ENCODE peak calls at places on chromosomes 5 and 9, in seven cellular contexts. One of them, this sample, is unnamed.
A peak's percentile ranks its signal among the peaks of the same experiment; 100 is the strongest.

GRCh38 chr9:83283528-83283927 is 220.6 kb upstream of the RASEF start:
- DNase-seq in amygdala: no peak
- DNase-seq in mesendoderm: no peak
- DNase-seq in HS-27A: no peak
- DNase-seq in A172: no peak
- DNase-seq in NAMALWA: no peak
- DNase-seq in stimulated activated CD4-positive, alpha-beta T cell treated with anti-CD3 and anti-CD28 coated beads, Interleukin-2, amount 100 ng/mL, for 24 hours: no peak
- DNase-seq in this sample: no peak

GRCh38 chr5:56455417-56455816 is 222.3 kb upstream of the ANKRD55 start:
- DNase-seq in amygdala: no peak
- DNase-seq in mesendoderm: no peak
- DNase-seq in HS-27A: no peak
- DNase-seq in A172: no peak
- DNase-seq in NAMALWA: no peak
- DNase-seq in stimulated activated CD4-positive, alpha-beta T cell treated with anti-CD3 and anti-CD28 coated beads, Interleukin-2, amount 100 ng/mL, for 24 hours: no peak
- DNase-seq in this sample: no peak

GRCh38 chr9:16458696-16459420 is 411.6 kb downstream of the BNC2 start:
- DNase-seq in amygdala: no peak
- DNase-seq in mesendoderm: no peak
- DNase-seq in HS-27A: no peak
- DNase-seq in A172: no peak
- DNase-seq in NAMALWA: no peak
- DNase-seq in stimulated activated CD4-positive, alpha-beta T cell treated with anti-CD3 and anti-CD28 coated beads, Interleukin-2, amount 100 ng/mL, for 24 hours: no peak
- DNase-seq in this sample: no peak

GRCh38 chr9:128920381-128921058 is at the start of gene PHYHD1:
- DNase-seq in amygdala: peak; percentile 28
- DNase-seq in mesendoderm: no peak
- DNase-seq in HS-27A: no peak
- DNase-seq in A172: peak; percentile 89
- DNase-seq in NAMALWA: peak; percentile 97
- DNase-seq in stimulated activated CD4-positive, alpha-beta T cell treated with anti-CD3 and anti-CD28 coated beads, Interleukin-2, amount 100 ng/mL, for 24 hours: no peak
- DNase-seq in this sample: no peak

GRCh38 chr9:115115117-115115880 is 2.7 kb downstream of the TNC start:
- DNase-seq in amygdala: no peak
- DNase-seq in mesendoderm: no peak
- DNase-seq in HS-27A: no peak
- DNase-seq in A172: no peak
- DNase-seq in NAMALWA: no peak
- DNase-seq in stimulated activated CD4-positive, alpha-beta T cell treated with anti-CD3 and anti-CD28 coated beads, Interleukin-2, amount 100 ng/mL, for 24 hours: no peak
- DNase-seq in this sample: no peak

GRCh38 chr5:147869112-147869511 is 9.4 kb upstream of the SCGB3A2 start:
- DNase-seq in amygdala: no peak
- DNase-seq in mesendoderm: peak; percentile 95
- DNase-seq in HS-27A: no peak
- DNase-seq in A172: no peak
- DNase-seq in NAMALWA: no peak
- DNase-seq in stimulated activated CD4-positive, alpha-beta T cell treated with anti-CD3 and anti-CD28 coated beads, Interleukin-2, amount 100 ng/mL, for 24 hours: no peak
- DNase-seq in this sample: peak; percentile 82

GRCh38 chr5:34905564-34905963 is 9.7 kb downstream of the RAD1 start:
- DNase-seq in amygdala: no peak
- DNase-seq in mesendoderm: no peak
- DNase-seq in HS-27A: no peak
- DNase-seq in A172: no peak
- DNase-seq in NAMALWA: no peak
- DNase-seq in stimulated activated CD4-positive, alpha-beta T cell treated with anti-CD3 and anti-CD28 coated beads, Interleukin-2, amount 100 ng/mL, for 24 hours: no peak
- DNase-seq in this sample: no peak

GRCh38 chr5:72786676-72787075 is 29.8 kb upstream of the TNPO1 start:
- DNase-seq in amygdala: no peak
- DNase-seq in mesendoderm: no peak
- DNase-seq in HS-27A: no peak
- DNase-seq in A172: no peak
- DNase-seq in NAMALWA: no peak
- DNase-seq in stimulated activated CD4-positive, alpha-beta T cell treated with anti-CD3 and anti-CD28 coated beads, Interleukin-2, amount 100 ng/mL, for 24 hours: no peak
- DNase-seq in this sample: no peak

GRCh38 chr9:79567671-79568098 is 4.1 kb upstream of the TLE4 start:
- DNase-seq in amygdala: no peak
- DNase-seq in mesendoderm: peak; percentile 41
- DNase-seq in HS-27A: no peak
- DNase-seq in A172: no peak
- DNase-seq in NAMALWA: peak; percentile 27
- DNase-seq in stimulated activated CD4-positive, alpha-beta T cell treated with anti-CD3 and anti-CD28 coated beads, Interleukin-2, amount 100 ng/mL, for 24 hours: no peak
- DNase-seq in this sample: no peak

GRCh38 chr9:72315510-72316287 is 49.3 kb downstream of the ZFAND5 start:
- DNase-seq in amygdala: no peak
- DNase-seq in mesendoderm: peak; percentile 49
- DNase-seq in HS-27A: no peak
- DNase-seq in A172: peak; percentile 40
- DNase-seq in NAMALWA: no peak
- DNase-seq in stimulated activated CD4-positive, alpha-beta T cell treated with anti-CD3 and anti-CD28 coated beads, Interleukin-2, amount 100 ng/mL, for 24 hours: no peak
- DNase-seq in this sample: no peak

GRCh38 chr9:79610019-79610760 is 38.4 kb downstream of the TLE4 start:
- DNase-seq in amygdala: no peak
- DNase-seq in mesendoderm: no peak
- DNase-seq in HS-27A: no peak
- DNase-seq in A172: peak; percentile 66
- DNase-seq in NAMALWA: no peak
- DNase-seq in stimulated activated CD4-positive, alpha-beta T cell treated with anti-CD3 and anti-CD28 coated beads, Interleukin-2, amount 100 ng/mL, for 24 hours: no peak
- DNase-seq in this sample: no peak

GRCh38 chr5:140855772-140856674 is at the start of gene PCDHA10:
- DNase-seq in amygdala: no peak
- DNase-seq in mesendoderm: peak; percentile 59
- DNase-seq in HS-27A: no peak
- DNase-seq in A172: no peak
- DNase-seq in NAMALWA: peak; percentile 61
- DNase-seq in stimulated activated CD4-positive, alpha-beta T cell treated with anti-CD3 and anti-CD28 coated beads, Interleukin-2, amount 100 ng/mL, for 24 hours: no peak
- DNase-seq in this sample: no peak

GRCh38 chr9:31390352-31391025 is 994.0 kb upstream of the ACO1 start:
- DNase-seq in amygdala: no peak
- DNase-seq in mesendoderm: no peak
- DNase-seq in HS-27A: no peak
- DNase-seq in A172: no peak
- DNase-seq in NAMALWA: peak; percentile 11
- DNase-seq in stimulated activated CD4-positive, alpha-beta T cell treated with anti-CD3 and anti-CD28 coated beads, Interleukin-2, amount 100 ng/mL, for 24 hours: no peak
- DNase-seq in this sample: no peak

GRCh38 chr9:131264231-131264630 is 12.1 kb downstream of the FAM78A start:
- DNase-seq in amygdala: no peak
- DNase-seq in mesendoderm: no peak
- DNase-seq in HS-27A: no peak
- DNase-seq in A172: no peak
- DNase-seq in NAMALWA: no peak
- DNase-seq in stimulated activated CD4-positive, alpha-beta T cell treated with anti-CD3 and anti-CD28 coated beads, Interleukin-2, amount 100 ng/mL, for 24 hours: peak; percentile 50
- DNase-seq in this sample: no peak

GRCh38 chr9:129197978-129198736 is 20.1 kb upstream of the IER5L start:
- DNase-seq in amygdala: no peak
- DNase-seq in mesendoderm: peak; percentile 72
- DNase-seq in HS-27A: no peak
- DNase-seq in A172: peak; percentile 85
- DNase-seq in NAMALWA: no peak
- DNase-seq in stimulated activated CD4-positive, alpha-beta T cell treated with anti-CD3 and anti-CD28 coated beads, Interleukin-2, amount 100 ng/mL, for 24 hours: no peak
- DNase-seq in this sample: no peak

GRCh38 chr9:76441551-76442322 is 17.2 kb upstream of the GCNT1 start:
- DNase-seq in amygdala: no peak
- DNase-seq in mesendoderm: peak; percentile 49
- DNase-seq in HS-27A: peak; percentile 29
- DNase-seq in A172: peak; percentile 22
- DNase-seq in NAMALWA: no peak
- DNase-seq in stimulated activated CD4-positive, alpha-beta T cell treated with anti-CD3 and anti-CD28 coated beads, Interleukin-2, amount 100 ng/mL, for 24 hours: peak; percentile 53
- DNase-seq in this sample: no peak

GRCh38 chr5:21593261-21593660 is 1259.9 kb downstream of the CDH12 start:
- DNase-seq in amygdala: no peak
- DNase-seq in mesendoderm: no peak
- DNase-seq in HS-27A: no peak
- DNase-seq in A172: no peak
- DNase-seq in NAMALWA: no peak
- DNase-seq in stimulated activated CD4-positive, alpha-beta T cell treated with anti-CD3 and anti-CD28 coated beads, Interleukin-2, amount 100 ng/mL, for 24 hours: no peak
- DNase-seq in this sample: no peak

GRCh38 chr5:43315262-43315661 is 2.0 kb upstream of the HMGCS1 start:
- DNase-seq in amygdala: no peak
- DNase-seq in mesendoderm: peak; percentile 18
- DNase-seq in HS-27A: no peak
- DNase-seq in A172: peak; percentile 81
- DNase-seq in NAMALWA: no peak
- DNase-seq in stimulated activated CD4-positive, alpha-beta T cell treated with anti-CD3 and anti-CD28 coated beads, Interleukin-2, amount 100 ng/mL, for 24 hours: peak; percentile 50
- DNase-seq in this sample: no peak

GRCh38 chr5:127442085-127442484 is 75.4 kb upstream of the PRRC1 start:
- DNase-seq in amygdala: no peak
- DNase-seq in mesendoderm: no peak
- DNase-seq in HS-27A: no peak
- DNase-seq in A172: peak; percentile 15
- DNase-seq in NAMALWA: peak; percentile 43
- DNase-seq in stimulated activated CD4-positive, alpha-beta T cell treated with anti-CD3 and anti-CD28 coated beads, Interleukin-2, amount 100 ng/mL, for 24 hours: no peak
- DNase-seq in this sample: no peak

GRCh38 chr5:58871648-58872242 is 288.9 kb downstream of the RAB3C start:
- DNase-seq in amygdala: no peak
- DNase-seq in mesendoderm: peak; percentile 33
- DNase-seq in HS-27A: no peak
- DNase-seq in A172: peak; percentile 30
- DNase-seq in NAMALWA: peak; percentile 52
- DNase-seq in stimulated activated CD4-positive, alpha-beta T cell treated with anti-CD3 and anti-CD28 coated beads, Interleukin-2, amount 100 ng/mL, for 24 hours: peak; percentile 47
- DNase-seq in this sample: no peak

GRCh38 chr9:106450549-106450948 is 412.4 kb upstream of the ZNF462 start:
- DNase-seq in amygdala: no peak
- DNase-seq in mesendoderm: no peak
- DNase-seq in HS-27A: no peak
- DNase-seq in A172: no peak
- DNase-seq in NAMALWA: no peak
- DNase-seq in stimulated activated CD4-positive, alpha-beta T cell treated with anti-CD3 and anti-CD28 coated beads, Interleukin-2, amount 100 ng/mL, for 24 hours: no peak
- DNase-seq in this sample: no peak

GRCh38 chr9:135440620-135441019 is 39.0 kb upstream of the PPP1R26 start:
- DNase-seq in amygdala: no peak
- DNase-seq in mesendoderm: no peak
- DNase-seq in HS-27A: no peak
- DNase-seq in A172: no peak
- DNase-seq in NAMALWA: no peak
- DNase-seq in stimulated activated CD4-positive, alpha-beta T cell treated with anti-CD3 and anti-CD28 coated beads, Interleukin-2, amount 100 ng/mL, for 24 hours: no peak
- DNase-seq in this sample: no peak

This sample was measured in NT2/D1.